ENCODE peak calls at places on chromosomes 13 and 19, in four cellular contexts. One of them, this sample, is unnamed.

GRCh38 chr13:94859812-94860210 is 147.5 kb upstream of the SOX21 start:
- DNase-seq in cardiac fibroblast: no peak
- DNase-seq in body of pancreas: no peak
- DNase-seq in heart left ventricle: no peak
- DNase-seq in this sample: no peak

GRCh38 chr13:21060827-21061076 is 634 bp downstream of the LATS2 start:
- DNase-seq in cardiac fibroblast: no peak
- DNase-seq in heart left ventricle: peak; percentile 69
- DNase-seq in body of pancreas: no peak
- DNase-seq in this sample: no peak

GRCh38 chr13:69213331-69213850 is 894.2 kb upstream of the ATXN8OS start:
- DNase-seq in body of pancreas: no peak
- DNase-seq in heart left ventricle: no peak
- DNase-seq in cardiac fibroblast: no peak
- DNase-seq in this sample: no peak

GRCh38 chr13:98171806-98172569 is 5.1 kb downstream of the RNF113B start:
- DNase-seq in cardiac fibroblast: peak; percentile 47
- DNase-seq in body of pancreas: peak; percentile 20
- DNase-seq in heart left ventricle: peak; percentile 52
- DNase-seq in this sample: no peak

GRCh38 chr13:113051641-113052040 is 54.0 kb upstream of the F7 start:
- DNase-seq in heart left ventricle: no peak
- DNase-seq in body of pancreas: no peak
- DNase-seq in cardiac fibroblast: no peak
- DNase-seq in this sample: no peak

GRCh38 chr13:29576581-29576980 is 18.9 kb downstream of the SLC7A1 start:
- DNase-seq in cardiac fibroblast: no peak
- DNase-seq in heart left ventricle: no peak
- DNase-seq in body of pancreas: no peak
- DNase-seq in this sample: no peak

GRCh38 chr13:30792257-30793000 is 57.1 kb downstream of the ALOX5AP start:
- DNase-seq in heart left ventricle: peak; percentile 73
- DNase-seq in body of pancreas: peak; percentile 62
- DNase-seq in cardiac fibroblast: peak; percentile 95
- DNase-seq in this sample: peak; percentile 41

GRCh38 chr19:6737873-6738725 is 719 bp upstream of the GPR108 start:
- DNase-seq in body of pancreas: peak; percentile 99
- DNase-seq in heart left ventricle: peak; percentile 82
- DNase-seq in cardiac fibroblast: peak; percentile 100
- DNase-seq in this sample: peak; percentile 99

GRCh38 chr13:27476943-27477681 is 26.7 kb upstream of the MTIF3 start:
- DNase-seq in body of pancreas: peak; percentile 33
- DNase-seq in cardiac fibroblast: no peak
- DNase-seq in heart left ventricle: no peak
- DNase-seq in this sample: no peak

GRCh38 chr19:6527893-6528543 is 2.8 kb upstream of the TNFSF9 start:
- DNase-seq in heart left ventricle: no peak
- DNase-seq in cardiac fibroblast: no peak
- DNase-seq in body of pancreas: no peak
- DNase-seq in this sample: no peak

GRCh38 chr19:2750739-2751437 is 11.1 kb upstream of the SLC39A3 start:
- DNase-seq in body of pancreas: no peak
- DNase-seq in heart left ventricle: no peak
- DNase-seq in cardiac fibroblast: no peak
- DNase-seq in this sample: no peak

GRCh38 chr19:17617807-17618192 is 62.4 kb downstream of the COLGALT1 start:
- DNase-seq in body of pancreas: no peak
- DNase-seq in heart left ventricle: no peak
- DNase-seq in cardiac fibroblast: no peak
- DNase-seq in this sample: no peak

GRCh38 chr13:27353166-27353583 is 71.2 kb upstream of the GTF3A start:
- DNase-seq in body of pancreas: no peak
- DNase-seq in cardiac fibroblast: peak; percentile 37
- DNase-seq in heart left ventricle: no peak
- DNase-seq in this sample: no peak

GRCh38 chr13:79128158-79128557 is 277.9 kb downstream of the RBM26 start:
- DNase-seq in heart left ventricle: no peak
- DNase-seq in body of pancreas: no peak
- DNase-seq in cardiac fibroblast: peak; percentile 67
- DNase-seq in this sample: no peak

GRCh38 chr13:111908391-111908790 is 158.6 kb upstream of the SOX1 start:
- DNase-seq in heart left ventricle: peak; percentile 10
- DNase-seq in cardiac fibroblast: no peak
- DNase-seq in body of pancreas: peak; percentile 5
- DNase-seq in this sample: no peak

GRCh38 chr13:46211116-46211515 is 612 bp upstream of the LRRC63 start:
- DNase-seq in heart left ventricle: no peak
- DNase-seq in cardiac fibroblast: no peak
- DNase-seq in body of pancreas: no peak
- DNase-seq in this sample: no peak
- H3K4me3 ChIP-seq in heart left ventricle: peak overlapping the region; percentile 57
- H3K4me3 ChIP-seq in cardiac fibroblast: peak overlapping the region; percentile 56
- H3K4me3 ChIP-seq in body of pancreas: peak overlapping the region; percentile 13
- H3K4me3 ChIP-seq in this sample: no peak overlapping the region

DNA sequence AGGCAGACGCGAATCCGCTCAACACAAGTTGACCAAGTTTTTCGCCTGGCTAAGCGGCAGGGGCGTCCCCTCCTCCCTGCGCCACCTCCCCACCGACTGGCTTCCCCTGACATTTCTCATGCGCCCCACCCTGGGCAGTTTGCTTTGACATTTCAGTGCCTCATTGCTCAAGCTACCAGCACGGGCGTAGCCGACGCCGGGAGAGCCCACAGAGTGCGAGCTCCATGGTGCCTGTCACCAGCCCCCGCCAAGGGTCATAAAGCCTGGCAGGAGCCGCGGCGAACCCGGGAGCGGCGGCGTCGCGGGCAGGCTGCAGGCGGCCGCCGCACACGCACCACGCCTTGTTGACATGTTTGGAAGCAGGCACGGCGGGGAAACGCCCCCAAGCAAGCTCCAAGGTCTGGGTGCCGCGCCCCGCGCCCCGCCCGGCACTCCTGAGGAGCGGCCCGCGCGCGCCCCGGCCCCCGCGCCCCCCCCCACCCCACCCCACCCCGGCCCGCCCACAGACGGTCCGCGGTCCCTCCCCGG is 640 bp downstream of the FBXL3 start:
- DNase-seq in cardiac fibroblast: peak; percentile 75
- DNase-seq in heart left ventricle: peak; percentile 82
- DNase-seq in body of pancreas: peak; percentile 87
- DNase-seq in this sample: peak; percentile 95
- TF ChIP-seq CTCF in cardiac fibroblast: no peak
- TF ChIP-seq CTCF in heart left ventricle: no peak
- TF ChIP-seq CTCF in body of pancreas: no peak
- TF ChIP-seq CTCF in this sample: no peak

DNA sequence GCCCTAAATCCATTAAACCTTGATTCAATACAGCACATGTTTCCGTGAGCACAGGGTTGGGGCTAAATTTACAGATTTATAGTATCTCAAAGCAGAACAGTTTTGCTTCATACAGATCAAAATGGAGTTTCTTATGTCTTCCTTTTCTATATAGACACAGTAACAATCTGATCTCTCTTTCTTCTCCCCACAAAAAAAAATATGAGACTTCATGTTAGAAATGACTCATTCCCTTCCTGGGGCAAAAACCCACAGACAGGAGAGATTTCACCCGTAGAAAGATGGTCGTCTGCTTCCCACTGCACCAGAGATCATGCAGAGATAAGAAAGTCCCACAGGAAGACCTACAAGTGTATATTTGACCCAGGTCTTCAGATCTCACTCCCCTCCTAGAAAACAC is 7.7 kb upstream of the ZNF611 start:
- DNase-seq in body of pancreas: no peak
- DNase-seq in cardiac fibroblast: no peak
- DNase-seq in heart left ventricle: no peak
- DNase-seq in this sample: no peak
- H3K4me3 ChIP-seq in body of pancreas: no peak overlapping the region
- H3K4me3 ChIP-seq in cardiac fibroblast: no peak overlapping the region
- H3K4me3 ChIP-seq in heart left ventricle: no peak overlapping the region
- H3K4me3 ChIP-seq in this sample: no peak overlapping the region

GRCh38 chr19:49210901-49211451 is 53.4 kb downstream of the TRPM4 start:
- DNase-seq in cardiac fibroblast: no peak
- DNase-seq in heart left ventricle: no peak
- DNase-seq in body of pancreas: no peak
- DNase-seq in this sample: no peak

GRCh38 chr19:49214701-49215100 is 57.1 kb downstream of the TRPM4 start:
- DNase-seq in body of pancreas: no peak
- DNase-seq in heart left ventricle: no peak
- DNase-seq in cardiac fibroblast: no peak
- DNase-seq in this sample: no peak

GRCh38 chr19:49212302-49212701 is 54.7 kb downstream of the TRPM4 start:
- DNase-seq in body of pancreas: no peak
- DNase-seq in cardiac fibroblast: peak; percentile 83
- DNase-seq in heart left ventricle: no peak
- DNase-seq in this sample: no peak

GRCh38 chr19:49216076-49216475 is 58.5 kb downstream of the TRPM4 start:
- DNase-seq in cardiac fibroblast: peak; percentile 35
- DNase-seq in heart left ventricle: no peak
- DNase-seq in body of pancreas: no peak
- DNase-seq in this sample: no peak

GRCh38 chr19:49213791-49214190 is 56.2 kb downstream of the TRPM4 start:
- DNase-seq in heart left ventricle: no peak
- DNase-seq in body of pancreas: no peak
- DNase-seq in cardiac fibroblast: no peak
- DNase-seq in this sample: no peak
- TF ChIP-seq CTCF in heart left ventricle: peak; percentile 13
- TF ChIP-seq CTCF in body of pancreas: no peak
- TF ChIP-seq CTCF in cardiac fibroblast: peak; percentile 22
- TF ChIP-seq CTCF in this sample: no peak

GRCh38 chr19:41993612-41994483 is at the start of gene ATP1A3:
- DNase-seq in body of pancreas: peak; percentile 28
- DNase-seq in heart left ventricle: peak; percentile 73
- DNase-seq in cardiac fibroblast: peak; percentile 43
- DNase-seq in this sample: no peak

GRCh38 chr19:41995959-41996797 is 2.1 kb upstream of the ATP1A3 start:
- DNase-seq in cardiac fibroblast: no peak
- DNase-seq in body of pancreas: no peak
- DNase-seq in heart left ventricle: no peak
- DNase-seq in this sample: no peak

GRCh38 chr19:41994994-41995958 is 1.2 kb upstream of the ATP1A3 start:
- DNase-seq in heart left ventricle: no peak
- DNase-seq in body of pancreas: no peak
- DNase-seq in cardiac fibroblast: no peak
- DNase-seq in this sample: no peak

GRCh38 chr19:41997121-41997850 is 3.3 kb upstream of the ATP1A3 start:
- DNase-seq in body of pancreas: peak; percentile 43
- DNase-seq in heart left ventricle: peak; percentile 56
- DNase-seq in cardiac fibroblast: peak; percentile 35
- DNase-seq in this sample: peak; percentile 53

DNA sequence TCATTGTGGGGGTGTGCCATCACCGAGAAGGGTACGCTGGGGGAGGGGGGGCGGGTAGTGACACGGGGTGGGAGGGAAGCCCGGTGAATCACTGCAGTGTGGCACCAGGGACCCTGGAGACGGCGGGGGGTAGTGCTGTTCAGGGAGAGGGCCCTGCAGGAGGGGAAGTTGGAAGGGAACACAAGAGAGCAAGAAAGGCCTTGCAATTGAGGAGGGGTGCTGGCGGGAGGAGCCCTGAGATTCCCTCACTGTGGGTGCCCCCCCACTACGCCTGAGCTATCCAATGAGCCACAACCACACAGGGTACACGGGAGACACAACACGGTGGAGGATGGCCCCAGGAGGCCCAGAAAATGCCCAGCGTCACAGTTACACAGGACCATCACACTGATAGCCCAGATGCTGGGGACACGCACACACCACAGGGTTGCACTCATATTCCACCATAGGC is 516 bp upstream of the ATP1A3 start:
- DNase-seq in heart left ventricle: no peak
- DNase-seq in body of pancreas: no peak
- DNase-seq in cardiac fibroblast: no peak
- DNase-seq in this sample: no peak
- H3K4me3 ChIP-seq in heart left ventricle: peak overlapping the region; percentile 66
- H3K4me3 ChIP-seq in body of pancreas: no peak overlapping the region
- H3K4me3 ChIP-seq in cardiac fibroblast: no peak overlapping the region
- H3K4me3 ChIP-seq in this sample: no peak overlapping the region

GRCh38 chr19:33311326-33311682 is 9.0 kb upstream of the CEBPA start:
- DNase-seq in heart left ventricle: peak; percentile 20
- DNase-seq in body of pancreas: peak; percentile 72
- DNase-seq in cardiac fibroblast: no peak
- DNase-seq in this sample: peak; percentile 73
- TF ChIP-seq CTCF in heart left ventricle: no peak
- TF ChIP-seq CTCF in body of pancreas: peak; percentile 59
- TF ChIP-seq CTCF in cardiac fibroblast: no peak
- TF ChIP-seq CTCF in this sample: no peak

GRCh38 chr19:53883231-53883661 is 1.2 kb downstream of the PRKCG start:
- DNase-seq in body of pancreas: no peak
- DNase-seq in heart left ventricle: no peak
- DNase-seq in cardiac fibroblast: no peak
- DNase-seq in this sample: peak; percentile 31

GRCh38 chr19:53883741-53884140 is 1.7 kb downstream of the PRKCG start:
- DNase-seq in body of pancreas: no peak
- DNase-seq in heart left ventricle: no peak
- DNase-seq in cardiac fibroblast: no peak
- DNase-seq in this sample: no peak

GRCh38 chr19:53880716-53881481 is 1.1 kb upstream of the PRKCG start:
- DNase-seq in cardiac fibroblast: no peak
- DNase-seq in body of pancreas: no peak
- DNase-seq in heart left ventricle: no peak
- DNase-seq in this sample: no peak

GRCh38 chr19:53881482-53882390 is at the start of gene PRKCG:
- DNase-seq in heart left ventricle: peak; percentile 43
- DNase-seq in cardiac fibroblast: no peak
- DNase-seq in body of pancreas: peak; percentile 51
- DNase-seq in this sample: peak; percentile 76

DNA sequence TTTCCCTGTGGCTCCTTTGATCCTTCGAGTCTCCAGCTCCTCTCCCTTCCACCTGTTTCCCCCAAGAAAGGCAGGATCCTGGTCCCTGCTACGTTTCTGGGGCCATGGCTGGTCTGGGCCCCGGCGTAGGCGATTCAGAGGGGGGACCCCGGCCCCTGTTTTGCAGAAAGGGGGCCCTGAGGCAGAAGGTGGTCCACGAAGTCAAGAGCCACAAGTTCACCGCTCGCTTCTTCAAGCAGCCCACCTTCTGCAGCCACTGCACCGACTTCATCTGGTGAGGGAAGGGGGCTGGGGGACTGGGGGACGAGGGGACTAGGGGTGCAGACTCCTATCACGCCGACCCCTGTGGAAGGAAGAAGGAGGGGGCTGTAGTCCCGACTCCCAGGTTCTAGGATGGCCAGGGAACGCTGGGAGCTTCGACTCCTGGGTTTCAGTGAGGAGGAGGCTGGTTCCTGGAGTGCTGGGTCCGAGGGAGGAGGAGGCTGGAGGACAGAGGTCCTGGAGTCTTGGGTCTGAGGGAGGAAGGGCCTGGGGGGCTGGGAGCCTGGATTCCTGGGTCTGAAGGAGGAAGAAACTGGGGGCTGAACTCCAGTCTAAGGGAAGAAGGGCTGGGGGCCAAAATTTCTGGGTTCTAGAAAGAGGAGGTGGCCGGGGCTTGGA is 524 bp downstream of the PRKCG start:
- DNase-seq in body of pancreas: no peak
- DNase-seq in heart left ventricle: no peak
- DNase-seq in cardiac fibroblast: no peak
- DNase-seq in this sample: no peak
- H3K4me3 ChIP-seq in body of pancreas: no peak overlapping the region
- H3K4me3 ChIP-seq in heart left ventricle: peak overlapping the region; percentile 26
- H3K4me3 ChIP-seq in cardiac fibroblast: no peak overlapping the region
- H3K4me3 ChIP-seq in this sample: no peak overlapping the region

This sample was measured in mucosa of descending colon.